ENCODE peak calls at places on chromosomes 1 and 21, in seven cellular contexts. J, W, T, G, R, M and V are unnamed samples.

GRCh38 chr1:23354260-23354659 is 10.2 kb upstream of the HNRNPR start:
- DNase-seq in R (no peak), G (no peak), J (peak; percentile 29), W (no peak), M (no peak), T (peak; percentile 31), V (no peak)

GRCh38 chr1:58570094-58570493 is 7.0 kb downstream of the TACSTD2 start:
- DNase-seq in G (no peak), R (no peak), T (no peak), W (no peak), J (no peak), M (no peak), V (no peak)

GRCh38 chr21:36541721-36542139 is 61.8 kb upstream of the CLDN14 start:
- DNase-seq in J (no peak), R (no peak), M (no peak), W (no peak), T (no peak), G (no peak), V (peak; percentile 75)

GRCh38 chr1:2496087-2496622 is 20.1 kb downstream of the PLCH2 start:
- DNase-seq in M (no peak), G (no peak), T (no peak), R (no peak), W (no peak), J (no peak), V (peak; percentile 59)

GRCh38 chr1:156001021-156001681 is 19.6 kb downstream of the SSR2 start:
- DNase-seq in R (no peak), M (no peak), J (no peak), W (no peak), G (no peak), T (no peak), V (no peak)

GRCh38 chr1:46517010-46517600 is 27.5 kb downstream of the DMBX1 start:
- DNase-seq in W (no peak), G (peak; percentile 83), M (no peak), J (peak; percentile 73), R (no peak), T (peak; percentile 91), V (no peak)

GRCh38 chr1:17890056-17890814 is 135.1 kb downstream of the ACTL8 start:
- DNase-seq in G (no peak), T (no peak), W (no peak), J (no peak), R (no peak), M (no peak), V (no peak)

GRCh38 chr1:67431869-67432578 is 1.8 kb upstream of the SERBP1 start:
- DNase-seq in W (peak; percentile 23), R (no peak), M (no peak), J (peak; percentile 27), T (peak; percentile 38), G (no peak), V (no peak)

GRCh38 chr21:18468775-18469174 is 65.2 kb upstream of the TMPRSS15 start:
- DNase-seq in G (no peak), M (no peak), T (no peak), R (no peak), J (no peak), W (no peak), V (peak; percentile 17)

GRCh38 chr1:7224644-7225043 is 439.4 kb downstream of the CAMTA1 start:
- DNase-seq in R (no peak), J (no peak), W (peak; percentile 10), M (no peak), T (peak; percentile 49), G (no peak), V (peak; percentile 20)

GRCh38 chr1:23286401-23286800 is 57.7 kb downstream of the HNRNPR start:
- DNase-seq in G (no peak), W (no peak), M (no peak), T (no peak), J (no peak), R (no peak), V (no peak)

GRCh38 chr1:43706598-43707190 is 642 bp upstream of the ST3GAL3 start:
- DNase-seq in G (no peak), T (peak; percentile 84), R (peak; percentile 27), W (peak; percentile 23), M (no peak), J (no peak), V (peak; percentile 48)

GRCh38 chr1:168285419-168285790 is 4.7 kb downstream of the TBX19 start:
- DNase-seq in G (peak; percentile 63), W (no peak), T (peak; percentile 16), R (no peak), J (no peak), M (no peak), V (no peak)

GRCh38 chr1:3219005-3219724 is 150.2 kb downstream of the PRDM16 start:
- DNase-seq in T (no peak), W (peak; percentile 3), M (no peak), J (no peak), G (peak; percentile 25), R (peak; percentile 50), V (no peak)

GRCh38 chr21:38470762-38471161 is 27.5 kb downstream of the ERG start:
- DNase-seq in G (no peak), M (no peak), R (peak; percentile 46), W (no peak), T (no peak), J (no peak), V (no peak)

GRCh38 chr1:203328714-203329122 is 22.2 kb downstream of the FMOD start:
- DNase-seq in W (no peak), T (peak; percentile 64), R (peak; percentile 32), J (peak; percentile 80), G (no peak), M (no peak), V (no peak)

GRCh38 chr1:203325418-203326091 is 20.2 kb downstream of the BTG2 start:
- DNase-seq in G (peak; percentile 65), T (no peak), M (no peak), J (no peak), W (no peak), R (peak; percentile 28), V (peak; percentile 82)

GRCh38 chr1:203325004-203325417 is 19.7 kb downstream of the BTG2 start:
- DNase-seq in R (peak; percentile 15), T (peak; percentile 70), W (no peak), M (no peak), G (no peak), J (no peak), V (peak; percentile 94)

GRCh38 chr1:203326830-203327683 is 21.7 kb downstream of the BTG2 start:
- DNase-seq in G (peak; percentile 71), J (peak; percentile 99), W (peak; percentile 87), M (peak; percentile 51), R (peak; percentile 90), T (peak; percentile 97), V (peak; percentile 98)

DNA sequence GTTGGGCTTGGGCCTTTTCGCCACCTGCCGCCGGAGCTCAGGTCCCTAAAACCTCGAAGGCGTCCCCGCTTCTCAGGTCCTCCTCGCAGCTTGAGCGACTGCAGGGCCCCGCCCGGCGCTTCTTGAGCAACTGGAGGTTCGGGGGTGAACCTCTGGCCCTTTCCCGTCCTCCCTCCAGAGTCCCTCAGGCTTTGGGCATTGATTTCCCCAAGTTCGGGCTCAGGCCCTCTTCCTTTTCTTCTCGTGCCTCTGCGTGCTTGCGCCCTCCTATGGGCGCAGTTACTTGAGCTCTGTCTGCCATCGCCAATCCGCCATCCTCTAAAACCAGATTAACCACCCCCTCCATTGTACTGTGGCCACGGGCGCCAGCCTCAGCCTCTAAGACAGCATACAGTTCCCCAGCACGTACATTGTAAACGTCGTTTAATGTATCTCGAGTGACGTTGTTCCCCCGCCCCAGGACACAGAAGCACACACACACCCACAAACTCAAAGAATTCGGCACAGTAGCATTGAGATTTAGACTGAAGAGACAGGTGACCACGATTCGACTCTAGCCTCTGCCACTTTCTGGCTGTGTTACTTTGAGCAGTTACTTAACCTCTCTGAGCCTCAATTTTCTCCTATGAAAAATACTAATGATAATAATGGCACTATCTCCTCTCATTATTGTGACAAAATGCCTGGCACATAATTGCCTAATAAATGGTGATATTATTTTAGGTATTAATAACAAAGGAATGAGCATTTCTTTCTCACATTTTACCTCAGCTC is 22.6 kb downstream of the BTG2 start:
- DNase-seq in J (peak; percentile 73), G (no peak), M (no peak), W (peak; percentile 58), T (no peak), R (peak; percentile 68), V (no peak)
- TF ChIP-seq CTCF in J (peak; percentile 78), G (no peak), M (peak; percentile 53), W (peak; percentile 46), T (peak; percentile 60), R (peak; percentile 37), V (peak; percentile 37)

GRCh38 chr1:35032384-35032739 is 617 bp upstream of the ZMYM6 start:
- DNase-seq in R (no peak), W (no peak), M (no peak), G (no peak), T (no peak), J (no peak), V (no peak)
- H3K4me3 ChIP-seq in R (peak overlapping the region; percentile 94), W (peak overlapping the region; percentile 89), M (peak overlapping the region; percentile 91), G (peak overlapping the region; percentile 85), T (peak overlapping the region; percentile 90), J (peak overlapping the region; percentile 3), V (peak overlapping the region; percentile 79)

DNA sequence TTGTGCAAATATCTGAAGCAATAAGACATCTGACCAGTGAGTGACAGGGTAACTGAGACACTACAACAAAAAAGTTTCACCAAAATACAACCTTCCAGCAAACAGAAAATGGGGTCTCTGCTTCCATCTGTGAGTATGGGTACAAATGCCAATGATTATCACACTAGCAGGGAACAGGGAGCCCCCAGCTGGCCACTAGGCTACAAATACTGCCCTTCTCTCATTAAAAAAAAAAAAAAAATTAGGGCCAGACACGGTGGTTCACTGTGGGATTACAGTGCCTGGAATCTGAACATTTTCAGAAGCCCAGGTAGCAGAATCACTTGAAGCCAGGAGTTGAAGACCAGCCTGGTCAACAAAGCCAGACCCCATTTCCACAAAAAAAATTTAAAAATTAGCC is 48.4 kb upstream of the EDARADD start:
- DNase-seq in R (no peak), M (no peak), J (no peak), G (no peak), W (peak; percentile 6), T (peak; percentile 63), V (peak; percentile 8)
- TF ChIP-seq CTCF in R (peak; percentile 1), M (peak; percentile 24), J (peak; percentile 72), G (peak; percentile 27), W (peak; percentile 29), T (peak; percentile 66), V (no peak)

DNA sequence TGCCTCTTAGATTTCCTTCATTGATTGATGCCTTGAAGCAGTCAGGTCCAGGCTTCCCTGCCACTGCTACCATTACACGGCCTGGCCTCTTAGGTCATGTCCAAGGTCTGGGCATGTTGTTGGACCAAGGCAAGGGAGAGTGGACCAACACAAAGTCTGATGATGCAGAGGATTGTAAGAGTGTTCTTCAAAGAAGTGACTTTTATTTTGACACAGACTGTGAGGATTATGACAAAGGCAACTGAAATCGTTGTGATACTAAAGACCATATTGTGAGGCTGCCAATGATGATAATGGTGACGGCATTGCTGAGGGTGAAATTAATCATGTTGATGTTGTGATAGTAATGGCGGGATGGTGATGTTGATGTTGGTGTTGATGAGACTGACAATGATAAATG is 149.5 kb downstream of the GRIK3 start:
- DNase-seq in J (no peak), M (no peak), R (no peak), G (no peak), T (no peak), W (no peak), V (no peak)
- H3K4me3 ChIP-seq in J (no peak overlapping the region), M (no peak overlapping the region), R (no peak overlapping the region), G (no peak overlapping the region), T (no peak overlapping the region), W (no peak overlapping the region), V (no peak overlapping the region)

DNA sequence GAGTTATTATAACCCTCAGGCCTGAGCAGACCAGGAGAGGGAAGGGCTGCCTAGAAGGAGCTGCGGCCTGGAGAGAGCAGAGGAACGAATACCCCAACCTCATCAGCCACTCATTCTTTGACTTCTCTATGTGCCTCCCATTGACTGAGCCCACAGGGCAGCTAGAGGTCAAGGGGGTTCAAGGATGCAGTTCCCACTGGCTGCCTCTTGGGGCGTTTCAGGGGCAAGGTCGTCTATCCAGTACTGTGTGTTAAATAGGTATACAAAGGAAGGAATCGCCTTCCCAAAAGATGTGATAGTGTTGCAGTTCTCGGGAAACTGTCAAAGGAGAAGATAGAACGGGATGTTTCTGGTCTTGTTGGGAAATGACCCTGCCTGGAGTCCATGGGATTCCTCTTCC is 250.6 kb downstream of the PRDM2 start:
- DNase-seq in T (peak; percentile 76), R (no peak), J (peak; percentile 53), G (no peak), W (no peak), M (no peak), V (no peak)
- TF ChIP-seq CTCF in T (peak; percentile 53), R (peak; percentile 27), J (peak; percentile 43), G (no peak), W (no peak), M (no peak), V (peak; percentile 26)